ENCODE peak calls at places on chromosomes 6 and 20, in four cellular contexts. W, E, R and D are unnamed samples.

GRCh38 chr6:112269165-112269564 is 14.8 kb upstream of the LAMA4 start:
- DNase-seq in R (peak), W (peak), E (no peak), D (no peak)

GRCh38 chr6:10429638-10430427 is 15.0 kb upstream of the TFAP2A start:
- DNase-seq in E (peak), R (peak), W (no peak), D (no peak)

GRCh38 chr6:38997128-38997761 is 51.3 kb upstream of the GLP1R start:
- DNase-seq in R (peak), E (peak), W (peak), D (no peak)

GRCh38 chr6:30037182-30037788 is 23.8 kb upstream of the POLR1H start:
- DNase-seq in R (peak), W (no peak), E (peak), D (no peak)

GRCh38 chr6:71262914-71263313 is 25.7 kb upstream of the OGFRL1 start:
- DNase-seq in E (no peak), W (no peak), R (no peak), D (no peak)

GRCh38 chr6:7819641-7820040 is 90.9 kb downstream of the TXNDC5 start:
- DNase-seq in W (no peak), E (no peak), R (peak), D (no peak)

GRCh38 chr6:2764610-2765165 is 505 bp upstream of the WRNIP1 start:
- DNase-seq in R (peak), E (peak), W (peak), D (no peak)

GRCh38 chr20:24978493-24978892 is 14.1 kb downstream of the APMAP start:
- DNase-seq in R (no peak), E (no peak), W (no peak), D (no peak)

GRCh38 chr6:19538086-19538485 is 299.1 kb upstream of the ID4 start:
- DNase-seq in W (no peak), E (no peak), R (no peak), D (no peak)

GRCh38 chr20:32847964-32848363 is 10.8 kb upstream of the EFCAB8 start:
- DNase-seq in R (no peak), W (no peak), E (no peak), D (no peak)

GRCh38 chr6:137657351-137657911 is 163.2 kb upstream of the OLIG3 start:
- DNase-seq in R (no peak), E (peak), W (no peak), D (no peak)

GRCh38 chr20:38889792-38890496 is 36.3 kb upstream of the FAM83D start:
- DNase-seq in E (no peak), R (no peak), W (no peak), D (no peak)

GRCh38 chr6:102660288-102660687 is 1266.8 kb downstream of the GRIK2 start:
- DNase-seq in E (no peak), R (no peak), W (no peak), D (no peak)

GRCh38 chr6:13695217-13695616 is 16.4 kb downstream of the RANBP9 start:
- DNase-seq in W (no peak), E (no peak), R (no peak), D (no peak)

GRCh38 chr6:136607932-136608772 is 57.9 kb upstream of the MAP7 start:
- DNase-seq in W (peak), R (peak), E (peak), D (peak)

GRCh38 chr6:93468291-93468690 is 48.9 kb upstream of the EPHA7 start:
- DNase-seq in R (peak), E (no peak), W (peak), D (no peak)

GRCh38 chr20:4896971-4897497 is 104.3 kb downstream of the SLC23A2 start:
- DNase-seq in W (no peak), R (no peak), E (no peak), D (no peak)

GRCh38 chr6:137316626-137317025 is 97.4 kb upstream of the IFNGR1 start:
- DNase-seq in R (peak), E (no peak), W (no peak), D (no peak)

GRCh38 chr20:37296371-37296770 is 6.9 kb downstream of the MANBAL start:
- DNase-seq in R (no peak), E (no peak), W (no peak), D (no peak)

GRCh38 chr6:52551483-52552277 is 25.2 kb downstream of the TRAM2 start:
- DNase-seq in W (no peak), E (peak), R (peak), D (no peak)

GRCh38 chr20:58143531-58143930 is 84.9 kb downstream of the ANKRD60 start:
- DNase-seq in E (no peak), R (no peak), W (no peak), D (no peak)

GRCh38 chr20:53757472-53757913 is 163.9 kb upstream of the ZNF217 start:
- DNase-seq in E (no peak), R (no peak), W (no peak), D (no peak)

GRCh38 chr6:12585497-12585958 is 131.0 kb upstream of the PHACTR1 start:
- DNase-seq in R (peak), E (no peak), W (no peak), D (no peak)

GRCh38 chr20:37522258-37523011 is 1.4 kb downstream of the NNAT start:
- DNase-seq in R (no peak), W (no peak), E (no peak), D (no peak)

DNA sequence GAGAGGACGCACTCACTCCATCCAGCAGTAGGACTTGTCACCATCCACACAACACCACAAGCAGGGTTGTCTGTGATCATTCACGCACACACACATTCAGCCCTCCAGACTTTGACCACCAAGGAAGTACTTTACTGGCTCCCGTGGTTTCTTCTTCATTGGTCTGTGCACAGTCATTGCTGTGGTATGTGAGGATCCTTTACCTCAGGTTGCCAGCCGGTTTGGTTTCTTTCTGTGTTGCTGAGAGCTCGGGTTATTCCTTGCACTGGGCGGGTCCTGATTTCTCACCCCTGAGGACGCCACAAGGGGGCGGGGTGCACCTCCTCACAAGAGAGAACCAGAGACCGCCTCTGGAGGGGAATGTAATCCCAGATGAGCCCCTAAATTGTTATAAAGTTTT is 11.2 kb downstream of the SLC35A1 start:
- DNase-seq in W (no peak), E (peak), R (peak), D (no peak)
- TF ChIP-seq CTCF in W (no peak), E (no peak), R (no peak), D (no peak)

GRCh38 chr20:6074145-6074561 is 20.3 kb upstream of the LRRN4 start:
- DNase-seq in W (peak), E (peak), R (peak), D (no peak)
- TF ChIP-seq CTCF in W (peak), E (no peak), R (peak), D (no peak)

DNA sequence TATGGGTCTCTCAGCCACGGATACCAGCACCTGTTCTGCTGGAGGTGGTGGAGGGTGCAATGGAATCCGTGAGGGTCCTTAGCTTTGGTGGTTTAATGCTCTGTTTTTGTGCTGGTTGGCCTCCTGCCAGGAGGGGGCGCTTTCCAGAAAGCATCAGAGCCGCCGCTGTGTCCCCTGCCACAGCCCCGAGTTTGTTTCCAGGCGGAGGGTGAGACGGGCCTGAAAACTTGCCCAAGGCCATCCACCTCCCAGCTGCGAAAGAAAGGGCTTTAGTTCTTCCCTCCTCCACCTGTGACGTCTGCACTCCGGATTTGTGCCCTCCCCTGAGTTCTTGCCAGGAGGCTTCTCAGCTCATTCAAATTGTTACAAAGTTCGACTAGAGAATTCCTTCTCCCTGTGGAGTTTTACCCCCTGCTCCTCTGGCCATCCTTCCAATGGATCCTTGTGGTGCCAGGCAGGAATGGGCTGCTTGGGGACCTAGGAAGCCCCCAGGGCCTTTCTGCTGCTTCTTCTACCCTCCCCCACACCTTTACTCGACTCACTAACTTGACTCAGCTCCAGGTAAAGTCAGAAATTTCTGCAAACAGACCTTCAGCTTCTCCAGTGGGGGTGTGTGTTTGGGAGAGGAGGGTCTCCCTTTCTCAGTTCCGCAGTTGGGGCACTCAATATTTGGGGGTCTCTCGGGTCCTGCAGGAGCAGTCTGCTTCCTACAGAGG is 873.7 kb downstream of the KIF16B start:
- DNase-seq in E (no peak), R (no peak), W (no peak), D (no peak)
- TF ChIP-seq CTCF in E (no peak), R (no peak), W (no peak), D (no peak)

GRCh38 chr20:40938020-40938419 is 90.6 kb upstream of the TOP1 start:
- DNase-seq in E (peak), W (no peak), R (no peak), D (no peak)
- TF ChIP-seq CTCF in E (no peak), W (no peak), R (peak), D (no peak)

GRCh38 chr6:154143753-154144152 is 104.7 kb downstream of the OPRM1 start:
- DNase-seq in W (no peak), R (no peak), E (no peak), D (no peak)
- TF ChIP-seq CTCF in W (no peak), R (no peak), E (no peak), D (no peak)